ENCODE peak calls at places on chromosomes 3 and 15, in eight cellular contexts. C is brain microvascular endothelial cell; I is psoas muscle; E is OCI-LY7; V is cardiac fibroblast; M is activated CD8-positive, alpha-beta T cell treated with anti-CD3 and anti-CD28 coated beads for 36 hours; A is A549; K is progenitor cell of endocrine pancreas. F is an unnamed sample.

GRCh38 chr3:184780981-184781515 is 30.9 kb upstream of the VPS8 start:
- DNase-seq in K (no peak), E (no peak), M (no peak), A (no peak), V (no peak), C (no peak), I (peak; percentile 29), F (peak; percentile 21)

GRCh38 chr15:98177950-98178848 is 217.7 kb downstream of the ARRDC4 start:
- DNase-seq in C (peak; percentile 65), E (peak; percentile 36), I (no peak), K (peak; percentile 33), V (peak; percentile 53), M (peak; percentile 31), A (peak; percentile 48), F (peak; percentile 86)

GRCh38 chr3:33194303-33194702 is 24.3 kb downstream of the SUSD5 start:
- DNase-seq in C (no peak), E (no peak), I (no peak), A (no peak), V (no peak), M (no peak), K (no peak), F (no peak)

GRCh38 chr3:192514754-192515660 is 212.3 kb downstream of the FGF12 start:
- DNase-seq in V (no peak), I (peak; percentile 59), M (peak; percentile 1), C (no peak), E (no peak), A (peak; percentile 4), K (peak; percentile 86), F (no peak)

GRCh38 chr15:68424754-68425390 is 7.1 kb downstream of the ITGA11 start:
- DNase-seq in I (no peak), K (no peak), M (no peak), C (no peak), A (no peak), E (no peak), V (no peak), F (no peak)

GRCh38 chr15:73804421-73804820 is 51.3 kb upstream of the INSYN1 start:
- DNase-seq in K (no peak), V (no peak), A (no peak), E (no peak), C (no peak), I (no peak), M (no peak), F (no peak)

GRCh38 chr15:36527512-36528162 is 51.8 kb upstream of the CDIN1 start:
- DNase-seq in E (no peak), V (no peak), C (no peak), M (no peak), K (no peak), A (no peak), I (no peak), F (no peak)

GRCh38 chr3:9951962-9952805 is at the start of gene PRRT3:
- DNase-seq in A (no peak), V (peak; percentile 52), C (peak; percentile 29), K (no peak), M (peak; percentile 81), I (peak; percentile 69), E (peak; percentile 75), F (no peak)

GRCh38 chr3:152745677-152746076 is 89.3 kb upstream of the P2RY1 start:
- DNase-seq in K (no peak), V (no peak), M (no peak), C (no peak), A (no peak), I (no peak), E (no peak), F (no peak)

GRCh38 chr3:147937341-147937740 is 528.2 kb downstream of the ZIC1 start:
- DNase-seq in V (no peak), I (no peak), K (no peak), A (no peak), M (no peak), E (no peak), C (no peak), F (peak; percentile 38)

GRCh38 chr15:89332446-89332845 is 2.2 kb downstream of the POLG start:
- DNase-seq in M (peak; percentile 32), A (peak; percentile 77), V (peak; percentile 37), C (peak; percentile 14), E (peak; percentile 48), K (no peak), I (no peak), F (no peak)

GRCh38 chr3:126961791-126962461 is 21.0 kb upstream of the PLXNA1 start:
- DNase-seq in M (no peak), I (peak; percentile 82), K (no peak), E (no peak), C (no peak), V (peak; percentile 11), A (no peak), F (no peak)

DNA sequence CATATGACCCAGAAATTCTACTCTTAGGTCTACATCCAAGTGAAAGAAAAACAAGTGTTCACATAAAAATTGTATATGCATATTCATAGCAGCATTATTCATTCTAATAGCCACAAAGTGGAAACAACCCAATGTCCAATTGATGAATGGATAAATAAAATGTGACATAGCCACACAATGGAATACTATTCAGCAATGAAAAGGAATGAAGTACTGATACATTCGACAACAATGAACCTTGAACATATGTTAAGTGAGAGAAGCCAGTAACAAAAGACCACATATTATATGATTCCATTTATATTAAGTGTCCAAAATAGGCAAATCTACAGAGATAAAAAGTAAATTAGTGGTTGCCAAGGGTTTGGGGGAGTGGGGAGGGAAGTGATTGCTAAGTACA is 70.2 kb upstream of the ACTC1 start:
- DNase-seq in A (no peak), I (no peak), E (no peak), M (no peak), K (no peak), C (no peak), V (no peak), F (no peak)
- TF ChIP-seq CTCF in A (no peak), I (no peak), E (no peak), M (no peak), K (no peak), C (no peak), V (no peak), F (no peak)

DNA sequence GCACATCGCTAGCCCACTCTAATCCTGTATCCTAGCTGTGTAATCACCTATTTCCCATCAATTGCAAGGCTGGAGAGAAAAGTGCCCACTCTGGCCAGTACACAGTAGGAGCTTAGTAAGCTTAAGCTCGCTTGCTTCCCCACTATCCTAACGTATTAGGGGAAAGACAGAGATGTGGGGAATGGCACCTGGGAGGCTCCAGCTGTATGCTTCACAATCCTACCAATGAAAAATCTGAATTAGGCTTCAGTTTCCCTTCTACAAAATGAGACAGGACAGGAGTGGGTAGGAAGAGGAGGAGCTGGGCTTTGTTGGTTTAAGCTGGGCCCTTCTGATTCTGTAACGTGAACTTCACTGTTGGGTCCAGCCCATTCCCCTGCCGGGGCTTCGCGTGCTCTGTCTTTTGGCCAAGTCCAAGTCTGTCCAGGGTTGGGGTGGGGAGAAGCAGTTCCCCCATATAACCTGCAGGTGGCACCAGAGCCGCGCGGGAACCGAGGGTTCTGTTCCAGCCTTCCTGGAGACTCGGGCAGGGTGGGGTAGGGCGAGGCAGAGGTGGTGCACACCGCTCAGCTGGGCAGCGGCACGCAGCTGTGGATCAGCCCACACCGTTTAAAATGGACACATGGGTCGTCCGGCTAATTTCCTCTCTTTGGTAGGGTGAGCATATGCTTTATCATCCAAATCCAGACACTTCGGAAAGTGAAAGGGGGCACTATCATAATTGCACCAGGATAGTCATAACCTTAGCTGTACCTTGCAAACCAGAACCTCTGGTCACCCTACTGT is 118.2 kb downstream of the TBC1D2B start:
- DNase-seq in K (peak; percentile 82), A (peak; percentile 96), E (peak; percentile 75), C (peak; percentile 57), M (peak; percentile 84), I (peak; percentile 89), V (peak; percentile 71), F (peak; percentile 37)
- TF ChIP-seq CTCF in K (peak; percentile 88), A (peak; percentile 95), E (peak; percentile 93), C (peak; percentile 96), M (peak; percentile 98), I (peak; percentile 94), V (peak; percentile 98), F (peak; percentile 96)

DNA sequence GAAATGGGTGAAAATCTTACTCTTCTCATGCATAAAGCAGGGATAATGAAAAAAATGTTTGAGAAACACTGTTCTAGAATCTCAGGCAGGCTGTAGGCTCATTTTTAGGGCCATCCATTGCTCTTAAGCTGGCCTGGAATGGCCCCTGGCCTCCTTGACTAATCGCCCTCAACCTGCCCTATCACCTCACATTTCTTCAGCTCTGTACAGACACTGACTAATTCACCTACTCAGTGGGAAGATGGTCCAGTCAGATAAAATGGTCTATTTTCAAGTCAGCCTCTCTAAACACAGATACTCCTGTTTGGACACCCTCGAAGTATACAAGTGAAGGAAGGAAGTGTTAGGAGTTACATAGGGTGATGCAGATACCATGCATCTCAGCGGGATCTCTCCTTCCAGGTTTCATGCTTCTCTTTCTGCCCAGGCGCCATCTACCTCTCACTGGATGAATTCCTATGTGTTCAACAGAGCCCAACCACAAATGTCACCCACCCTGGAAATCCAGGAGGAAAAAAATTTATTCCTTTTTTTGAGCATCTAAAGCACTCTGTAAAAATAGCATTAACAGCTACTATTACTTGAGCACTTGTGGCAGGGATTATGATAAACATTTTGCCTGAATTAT is 12.1 kb downstream of the FMN1 start:
- DNase-seq in V (no peak), K (no peak), M (no peak), E (no peak), I (no peak), A (no peak), C (no peak), F (no peak)
- TF ChIP-seq CTCF in V (no peak), K (no peak), M (no peak), E (peak; percentile 11), I (no peak), A (no peak), C (peak; percentile 9), F (no peak)

GRCh38 chr3:195532345-195532744 is 10.8 kb downstream of the PPP1R2 start:
- DNase-seq in K (no peak), V (no peak), E (no peak), M (no peak), C (no peak), I (no peak), A (no peak), F (no peak)
- TF ChIP-seq CTCF in K (no peak), V (no peak), E (no peak), M (no peak), C (no peak), I (no peak), A (no peak), F (no peak)

F was measured in HFFc6.